ENCODE peak calls at places on chromosome X, in ten cellular contexts. One of them, this sample, is unnamed.

GRCh38 chrX:30612250-30612655 is 34.7 kb upstream of the TASL start:
- DNase-seq in transverse colon: no peak
- DNase-seq in left ventricle myocardium inferior: no peak
- DNase-seq in aorta: no peak
- DNase-seq in HCT116: no peak
- DNase-seq in CD8-positive, alpha-beta memory T cell: no peak
- DNase-seq in H1: no peak
- DNase-seq in cardiac muscle cell: no peak
- DNase-seq in suprapubic skin: no peak
- DNase-seq in gastrocnemius medialis: no peak
- DNase-seq in this sample: no peak

GRCh38 chrX:34584781-34585180 is 72.3 kb downstream of the TMEM47 start:
- DNase-seq in cardiac muscle cell: no peak
- DNase-seq in gastrocnemius medialis: no peak
- DNase-seq in suprapubic skin: no peak
- DNase-seq in H1: no peak
- DNase-seq in HCT116: no peak
- DNase-seq in transverse colon: no peak
- DNase-seq in left ventricle myocardium inferior: no peak
- DNase-seq in aorta: no peak
- DNase-seq in CD8-positive, alpha-beta memory T cell: no peak
- DNase-seq in this sample: no peak

GRCh38 chrX:119667111-119667928 is 25.6 kb downstream of the SEPTIN6 start:
- DNase-seq in transverse colon: no peak
- DNase-seq in CD8-positive, alpha-beta memory T cell: no peak
- DNase-seq in suprapubic skin: no peak
- DNase-seq in aorta: no peak
- DNase-seq in H1: no peak
- DNase-seq in gastrocnemius medialis: peak; percentile 11
- DNase-seq in cardiac muscle cell: no peak
- DNase-seq in left ventricle myocardium inferior: peak; percentile 36
- DNase-seq in HCT116: no peak
- DNase-seq in this sample: no peak

GRCh38 chrX:53009032-53009431 is 39.6 kb upstream of the GPR173 start:
- DNase-seq in left ventricle myocardium inferior: no peak
- DNase-seq in transverse colon: no peak
- DNase-seq in CD8-positive, alpha-beta memory T cell: no peak
- DNase-seq in H1: no peak
- DNase-seq in aorta: no peak
- DNase-seq in HCT116: no peak
- DNase-seq in cardiac muscle cell: no peak
- DNase-seq in gastrocnemius medialis: no peak
- DNase-seq in suprapubic skin: no peak
- DNase-seq in this sample: no peak

GRCh38 chrX:97672608-97673007 is 788.9 kb downstream of the RPA4 start:
- DNase-seq in suprapubic skin: no peak
- DNase-seq in HCT116: no peak
- DNase-seq in left ventricle myocardium inferior: no peak
- DNase-seq in transverse colon: no peak
- DNase-seq in CD8-positive, alpha-beta memory T cell: no peak
- DNase-seq in aorta: no peak
- DNase-seq in gastrocnemius medialis: no peak
- DNase-seq in cardiac muscle cell: no peak
- DNase-seq in H1: no peak
- DNase-seq in this sample: no peak

GRCh38 chrX:119045884-119046283 is 26.9 kb upstream of the CT47C1 start:
- DNase-seq in gastrocnemius medialis: no peak
- DNase-seq in CD8-positive, alpha-beta memory T cell: no peak
- DNase-seq in aorta: no peak
- DNase-seq in cardiac muscle cell: no peak
- DNase-seq in suprapubic skin: no peak
- DNase-seq in HCT116: no peak
- DNase-seq in transverse colon: no peak
- DNase-seq in H1: no peak
- DNase-seq in left ventricle myocardium inferior: no peak
- DNase-seq in this sample: no peak

GRCh38 chrX:148874621-148875020 is 374.2 kb downstream of the AFF2 start:
- DNase-seq in gastrocnemius medialis: no peak
- DNase-seq in left ventricle myocardium inferior: no peak
- DNase-seq in transverse colon: no peak
- DNase-seq in cardiac muscle cell: no peak
- DNase-seq in HCT116: no peak
- DNase-seq in CD8-positive, alpha-beta memory T cell: no peak
- DNase-seq in aorta: no peak
- DNase-seq in suprapubic skin: no peak
- DNase-seq in H1: no peak
- DNase-seq in this sample: no peak

GRCh38 chrX:15598031-15598430 is 2.7 kb downstream of the ACE2 start:
- DNase-seq in aorta: no peak
- DNase-seq in gastrocnemius medialis: no peak
- DNase-seq in suprapubic skin: no peak
- DNase-seq in cardiac muscle cell: peak; percentile 70
- DNase-seq in left ventricle myocardium inferior: no peak
- DNase-seq in transverse colon: no peak
- DNase-seq in CD8-positive, alpha-beta memory T cell: no peak
- DNase-seq in HCT116: no peak
- DNase-seq in H1: no peak
- DNase-seq in this sample: no peak

DNA sequence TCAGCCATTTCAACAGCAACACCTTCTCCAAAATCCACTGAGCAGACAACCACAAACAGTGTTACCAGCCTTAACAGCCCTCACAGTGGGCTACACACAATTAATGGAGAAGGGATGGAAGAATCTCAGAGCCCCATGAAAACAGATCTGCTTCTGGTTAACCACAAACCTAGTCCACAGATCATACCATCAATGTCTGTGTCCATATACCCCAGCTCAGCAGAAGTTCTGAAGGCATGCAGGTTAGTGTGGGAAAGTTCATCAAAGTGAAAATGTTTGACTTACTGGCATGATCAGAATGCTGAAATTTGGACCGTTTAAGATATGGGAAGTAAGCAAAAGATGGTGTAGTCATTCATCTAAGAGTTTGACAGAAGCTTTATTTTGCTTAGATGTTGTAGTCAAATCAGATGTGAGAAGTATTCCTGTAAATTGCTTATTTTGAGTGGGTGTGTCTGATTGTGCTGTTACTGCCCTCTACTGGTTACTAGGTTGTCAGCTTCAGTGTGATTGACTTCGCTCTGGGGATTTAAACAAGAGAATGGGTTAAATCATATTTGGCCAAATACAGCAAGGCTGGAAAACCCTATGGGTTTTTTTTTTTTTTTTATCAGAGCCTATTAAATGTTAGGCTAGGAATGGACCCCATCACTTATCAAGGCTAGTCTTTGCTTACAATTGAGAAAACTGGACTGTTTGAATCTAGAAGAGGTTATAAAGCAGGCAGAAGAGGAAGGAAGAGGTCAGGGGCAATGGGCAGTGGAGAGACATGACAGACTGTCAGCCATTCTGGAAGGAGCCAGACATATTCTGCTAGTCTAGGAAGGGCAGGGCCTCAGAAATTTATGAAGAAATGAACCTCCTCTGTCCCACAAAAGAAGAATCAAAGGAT is 130.3 kb downstream of the DIPK2B start:
- DNase-seq in suprapubic skin: no peak
- DNase-seq in transverse colon: no peak
- DNase-seq in gastrocnemius medialis: no peak
- DNase-seq in aorta: no peak
- DNase-seq in left ventricle myocardium inferior: no peak
- DNase-seq in cardiac muscle cell: peak; percentile 29
- DNase-seq in HCT116: peak; percentile 24
- DNase-seq in H1: no peak
- DNase-seq in CD8-positive, alpha-beta memory T cell: peak; percentile 23
- DNase-seq in this sample: no peak
- H3K36me3 ChIP-seq in suprapubic skin: no peaks in the 10 kb centered on the region
- H3K36me3 ChIP-seq in transverse colon: no peaks in the 10 kb centered on the region
- H3K36me3 ChIP-seq in gastrocnemius medialis: no peaks in the 10 kb centered on the region
- H3K36me3 ChIP-seq in aorta: peaks cover 3% of the 10 kb centered on the region
- H3K36me3 ChIP-seq in left ventricle myocardium inferior: peaks cover 10% of the 10 kb centered on the region
- H3K36me3 ChIP-seq in cardiac muscle cell: peaks cover 4% of the 10 kb centered on the region
- H3K36me3 ChIP-seq in HCT116: no peaks in the 10 kb centered on the region
- H3K36me3 ChIP-seq in H1: peaks cover 19% of the 10 kb centered on the region
- H3K36me3 ChIP-seq in CD8-positive, alpha-beta memory T cell: peaks cover 9% of the 10 kb centered on the region
- H3K36me3 ChIP-seq in this sample: peaks cover 13% of the 10 kb centered on the region

DNA sequence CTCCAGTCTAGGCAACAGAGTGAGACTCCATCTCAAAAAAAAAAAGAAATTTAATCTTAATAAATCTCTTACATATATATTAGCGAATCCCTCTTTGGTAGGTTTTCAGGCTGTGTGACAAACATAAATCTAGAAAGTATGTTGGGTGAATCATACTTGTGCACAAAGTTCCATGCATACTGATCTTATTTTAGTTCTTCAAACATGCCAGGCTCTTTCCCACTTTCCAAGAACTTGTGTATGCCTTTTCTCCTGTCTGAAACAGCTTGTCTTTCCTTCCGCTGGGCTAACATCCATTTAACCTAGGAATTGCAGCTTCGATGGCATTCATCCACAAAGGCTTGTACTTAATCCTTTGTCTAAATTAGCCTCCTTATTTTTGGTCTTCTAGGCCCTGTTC is 156.6 kb upstream of the CASK start:
- DNase-seq in CD8-positive, alpha-beta memory T cell: no peak
- DNase-seq in left ventricle myocardium inferior: no peak
- DNase-seq in HCT116: no peak
- DNase-seq in cardiac muscle cell: no peak
- DNase-seq in gastrocnemius medialis: no peak
- DNase-seq in aorta: no peak
- DNase-seq in transverse colon: no peak
- DNase-seq in H1: no peak
- DNase-seq in suprapubic skin: no peak
- DNase-seq in this sample: no peak
- H3K4me3 ChIP-seq in CD8-positive, alpha-beta memory T cell: no peak overlapping the region
- H3K4me3 ChIP-seq in left ventricle myocardium inferior: no peak overlapping the region
- H3K4me3 ChIP-seq in HCT116: no peak overlapping the region
- H3K4me3 ChIP-seq in cardiac muscle cell: no peak overlapping the region
- H3K4me3 ChIP-seq in gastrocnemius medialis: no peak overlapping the region
- H3K4me3 ChIP-seq in aorta: no peak overlapping the region
- H3K4me3 ChIP-seq in transverse colon: no peak overlapping the region
- H3K4me3 ChIP-seq in H1: no peak overlapping the region
- H3K4me3 ChIP-seq in suprapubic skin: no peak overlapping the region
- H3K4me3 ChIP-seq in this sample: no peak overlapping the region

GRCh38 chrX:51459125-51459524 is 37.3 kb downstream of the NUDT11 start:
- DNase-seq in suprapubic skin: no peak
- DNase-seq in gastrocnemius medialis: no peak
- DNase-seq in aorta: no peak
- DNase-seq in H1: no peak
- DNase-seq in cardiac muscle cell: peak; percentile 1
- DNase-seq in left ventricle myocardium inferior: no peak
- DNase-seq in CD8-positive, alpha-beta memory T cell: no peak
- DNase-seq in transverse colon: no peak
- DNase-seq in HCT116: peak; percentile 18
- DNase-seq in this sample: no peak

GRCh38 chrX:51456246-51456645 is 40.1 kb downstream of the NUDT11 start:
- DNase-seq in H1: no peak
- DNase-seq in aorta: no peak
- DNase-seq in suprapubic skin: no peak
- DNase-seq in HCT116: no peak
- DNase-seq in CD8-positive, alpha-beta memory T cell: no peak
- DNase-seq in gastrocnemius medialis: no peak
- DNase-seq in left ventricle myocardium inferior: no peak
- DNase-seq in transverse colon: no peak
- DNase-seq in cardiac muscle cell: peak; percentile 74
- DNase-seq in this sample: no peak

GRCh38 chrX:51456814-51457213 is 39.6 kb downstream of the NUDT11 start:
- DNase-seq in H1: no peak
- DNase-seq in HCT116: no peak
- DNase-seq in transverse colon: no peak
- DNase-seq in cardiac muscle cell: peak; percentile 36
- DNase-seq in left ventricle myocardium inferior: no peak
- DNase-seq in CD8-positive, alpha-beta memory T cell: no peak
- DNase-seq in aorta: no peak
- DNase-seq in gastrocnemius medialis: no peak
- DNase-seq in suprapubic skin: no peak
- DNase-seq in this sample: no peak

GRCh38 chrX:51463322-51463721 is 33.1 kb downstream of the NUDT11 start:
- DNase-seq in suprapubic skin: no peak
- DNase-seq in aorta: no peak
- DNase-seq in H1: no peak
- DNase-seq in CD8-positive, alpha-beta memory T cell: no peak
- DNase-seq in cardiac muscle cell: no peak
- DNase-seq in transverse colon: no peak
- DNase-seq in left ventricle myocardium inferior: no peak
- DNase-seq in HCT116: no peak
- DNase-seq in gastrocnemius medialis: no peak
- DNase-seq in this sample: no peak

DNA sequence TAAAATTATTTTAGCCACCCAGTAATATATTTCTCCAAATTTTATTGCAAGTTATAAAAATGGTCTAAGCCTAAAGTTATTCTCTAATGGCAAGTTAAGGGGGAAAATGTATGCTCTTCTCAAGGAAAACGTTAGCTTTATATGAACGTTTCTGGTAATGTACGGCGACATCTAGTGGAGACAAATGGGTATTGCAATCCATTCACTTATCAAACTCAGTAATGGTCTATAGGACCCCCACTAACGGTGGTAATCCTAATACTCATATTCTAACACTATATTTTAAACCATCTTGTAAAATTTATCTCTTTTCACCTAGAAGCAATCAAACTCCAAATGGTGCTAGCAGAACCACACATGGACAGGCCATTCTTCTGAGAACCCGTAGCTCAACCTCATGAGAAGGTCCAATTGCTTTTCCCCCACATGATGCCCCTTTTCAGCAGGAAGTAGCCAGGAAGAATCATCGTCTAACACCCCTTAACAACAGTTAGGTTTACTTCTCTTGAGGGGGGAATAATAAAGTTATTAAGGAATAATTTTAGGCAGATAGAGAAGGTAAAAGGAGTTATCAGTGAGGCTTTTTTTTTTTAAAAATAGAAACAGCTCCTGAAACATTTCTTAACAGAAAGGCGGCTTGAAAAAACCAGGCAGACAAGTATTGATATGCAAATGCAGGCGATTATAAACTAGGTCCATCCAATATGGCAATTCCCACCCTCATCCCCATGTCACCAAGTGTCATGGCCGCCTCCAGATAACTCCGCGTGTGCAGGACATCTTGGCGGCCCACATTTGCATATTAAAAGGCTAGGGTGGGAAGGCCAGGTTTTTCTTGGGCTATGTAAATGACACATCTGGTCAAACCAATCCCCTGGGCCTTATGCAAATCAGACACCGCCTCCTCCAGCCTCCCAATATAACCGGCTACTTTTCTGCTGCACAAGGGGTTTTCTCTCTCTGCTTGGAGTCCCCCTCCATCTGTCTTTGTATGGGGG is 35.0 kb downstream of the NUDT11 start:
- DNase-seq in suprapubic skin: no peak
- DNase-seq in H1: no peak
- DNase-seq in aorta: no peak
- DNase-seq in HCT116: peak; percentile 7
- DNase-seq in cardiac muscle cell: peak; percentile 46
- DNase-seq in CD8-positive, alpha-beta memory T cell: peak; percentile 20
- DNase-seq in gastrocnemius medialis: no peak
- DNase-seq in transverse colon: no peak
- DNase-seq in left ventricle myocardium inferior: no peak
- DNase-seq in this sample: no peak
- H3K27ac ChIP-seq in suprapubic skin: no peak overlapping the region
- H3K27ac ChIP-seq in H1: no peak overlapping the region
- H3K27ac ChIP-seq in aorta: no peak overlapping the region
- H3K27ac ChIP-seq in HCT116: no peak overlapping the region
- H3K27ac ChIP-seq in cardiac muscle cell: no peak overlapping the region
- H3K27ac ChIP-seq in CD8-positive, alpha-beta memory T cell: no peak overlapping the region
- H3K27ac ChIP-seq in gastrocnemius medialis: no peak overlapping the region
- H3K27ac ChIP-seq in transverse colon: no peak overlapping the region
- H3K27ac ChIP-seq in left ventricle myocardium inferior: no peak overlapping the region
- H3K27ac ChIP-seq in this sample: no peak overlapping the region

DNA sequence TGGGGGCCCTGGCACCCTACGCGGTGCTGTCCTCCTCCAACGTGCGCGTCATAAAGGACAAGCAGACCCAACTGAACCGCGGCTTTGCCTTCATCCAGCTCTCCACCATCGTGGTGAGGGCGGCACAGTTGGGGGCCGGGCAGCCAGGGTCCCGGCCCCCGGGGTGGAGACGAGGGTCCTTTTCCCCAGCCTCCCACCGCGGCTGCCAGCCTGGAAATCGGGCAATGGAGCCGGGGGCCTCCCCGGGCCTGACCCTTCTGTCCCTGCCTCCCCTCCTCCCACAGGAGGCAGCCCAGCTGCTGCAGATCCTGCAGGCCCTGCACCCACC is 13.7 kb upstream of the UBA1 start:
- DNase-seq in cardiac muscle cell: no peak
- DNase-seq in suprapubic skin: peak; percentile 56
- DNase-seq in aorta: peak; percentile 71
- DNase-seq in H1: no peak
- DNase-seq in HCT116: no peak
- DNase-seq in CD8-positive, alpha-beta memory T cell: no peak
- DNase-seq in gastrocnemius medialis: no peak
- DNase-seq in left ventricle myocardium inferior: no peak
- DNase-seq in transverse colon: no peak
- DNase-seq in this sample: no peak
- H3K36me3 ChIP-seq in cardiac muscle cell: no peaks in the 10 kb centered on the region
- H3K36me3 ChIP-seq in suprapubic skin: peaks cover 69% of the 10 kb centered on the region
- H3K36me3 ChIP-seq in aorta: no peaks in the 10 kb centered on the region
- H3K36me3 ChIP-seq in H1: peaks cover 47% of the 10 kb centered on the region
- H3K36me3 ChIP-seq in HCT116: no peaks in the 10 kb centered on the region
- H3K36me3 ChIP-seq in CD8-positive, alpha-beta memory T cell: peaks cover 7% of the 10 kb centered on the region
- H3K36me3 ChIP-seq in gastrocnemius medialis: no peaks in the 10 kb centered on the region
- H3K36me3 ChIP-seq in left ventricle myocardium inferior: peaks cover 46% of the 10 kb centered on the region
- H3K36me3 ChIP-seq in transverse colon: peaks cover 7% of the 10 kb centered on the region
- H3K36me3 ChIP-seq in this sample: peaks cover 63% of the 10 kb centered on the region

This sample was measured in vagina.